ENCODE peak calls at places on chromosomes 1 and 21, in four cellular contexts. N, P, D and Z are unnamed samples.

GRCh38 chr1:241424480-241424971 is 67.5 kb upstream of the RGS7 start:
- DNase-seq in D (no peak), N (no peak), P (no peak), Z (no peak)

GRCh38 chr1:236235116-236235515 is 46.6 kb downstream of the ERO1B start:
- DNase-seq in P (no peak), N (no peak), D (no peak), Z (no peak)

GRCh38 chr1:111228748-111229126 is 1.2 kb downstream of the CHI3L2 start:
- DNase-seq in D (no peak), P (no peak), N (no peak), Z (no peak)

GRCh38 chr1:16083486-16083885 is 10.0 kb upstream of the FAM131C start:
- DNase-seq in N (no peak), D (no peak), P (no peak), Z (no peak)

GRCh38 chr21:17779486-17779885 is 39.7 kb downstream of the C21orf91 start:
- DNase-seq in N (no peak), P (no peak), D (no peak), Z (no peak)

GRCh38 chr1:1877852-1878436 is 12.9 kb downstream of the GNB1 start:
- DNase-seq in N (no peak), D (no peak), P (no peak), Z (no peak)

GRCh38 chr1:112686835-112687234 is 12.4 kb downstream of the MOV10 start:
- DNase-seq in N (no peak), P (no peak), D (no peak), Z (no peak)

GRCh38 chr21:32795376-32795775 is 23.8 kb upstream of the PAXBP1 start:
- DNase-seq in N (no peak), D (no peak), P (no peak), Z (no peak)

GRCh38 chr1:76381450-76382108 is 307.0 kb downstream of the ST6GALNAC3 start:
- DNase-seq in D (no peak), P (peak), N (no peak), Z (no peak)

GRCh38 chr1:111227875-111228747 is 598 bp downstream of the CHI3L2 start:
- DNase-seq in P (peak), D (no peak), N (peak), Z (peak)

GRCh38 chr21:33840771-33841170 is 74.8 kb downstream of the ATP5PO start:
- DNase-seq in P (no peak), D (no peak), N (no peak), Z (no peak)

GRCh38 chr1:229669333-229669732 is 43.3 kb downstream of the URB2 start:
- DNase-seq in N (no peak), D (no peak), P (no peak), Z (peak)

GRCh38 chr1:183812686-183813569 is 8.0 kb downstream of the RGL1 start:
- DNase-seq in P (no peak), D (no peak), N (no peak), Z (peak)

GRCh38 chr1:247453256-247453655 is 4.6 kb downstream of the OR2B11 start:
- DNase-seq in P (no peak), D (no peak), N (no peak), Z (no peak)

GRCh38 chr1:188170446-188170845 is 1341.7 kb downstream of the PLA2G4A start:
- DNase-seq in P (no peak), N (no peak), D (no peak), Z (no peak)

GRCh38 chr1:206744683-206745082 is 25.9 kb upstream of the IL19 start:
- DNase-seq in P (no peak), D (peak), N (no peak), Z (no peak)
- H3K27ac ChIP-seq in P (no peak), D (no peak), N (no peak), Z (no peak)

GRCh38 chr1:87989346-87989745 is 660.7 kb downstream of the LMO4 start:
- DNase-seq in D (no peak), N (no peak), P (no peak), Z (no peak)
- TF ChIP-seq CTCF in D (no peak), N (no peak), P (no peak), Z (no peak)

DNA sequence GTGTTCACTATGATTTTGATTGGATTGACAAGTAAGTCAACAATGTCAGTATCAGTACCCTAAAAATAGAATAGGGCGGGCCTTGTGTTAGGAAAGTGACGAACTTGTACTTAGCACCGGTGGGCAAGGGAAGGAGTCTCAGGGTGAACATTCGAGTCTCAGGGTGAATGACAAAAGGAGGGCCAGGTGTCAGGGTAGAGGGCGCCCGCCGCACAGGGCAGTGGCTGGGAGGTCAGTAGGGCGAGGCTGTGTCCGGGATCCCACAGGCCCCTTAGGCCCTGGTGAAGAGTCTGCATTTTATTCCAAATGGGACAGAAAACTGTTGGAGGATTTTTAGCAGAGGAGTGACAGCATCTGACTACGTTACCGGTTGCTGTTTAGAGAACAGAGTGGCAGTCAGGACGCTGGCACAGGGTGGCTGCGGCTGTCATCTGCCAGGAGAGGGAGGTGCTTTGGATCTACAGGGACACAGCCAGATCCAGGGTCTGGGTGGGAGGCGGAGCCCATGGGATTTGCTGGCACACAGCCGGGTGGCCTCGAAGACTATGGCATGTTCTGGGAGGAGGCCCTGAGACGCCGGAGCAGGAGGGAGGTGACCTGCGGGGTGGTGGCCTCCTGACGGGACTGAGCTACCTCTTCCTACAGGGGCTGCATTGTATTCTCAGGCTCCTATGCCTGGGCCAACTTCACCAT is 11.0 kb downstream of the AGTRAP start:
- DNase-seq in P (no peak), D (no peak), N (no peak), Z (no peak)
- H3K27ac ChIP-seq in P (no peak), D (no peak), N (no peak), Z (no peak)

GRCh38 chr1:205749826-205750682 is at the start of gene NUCKS1:
- DNase-seq in N (peak), P (peak), D (peak), Z (peak)
- TF ChIP-seq CTCF in N (no peak), P (no peak), D (peak), Z (peak)

DNA sequence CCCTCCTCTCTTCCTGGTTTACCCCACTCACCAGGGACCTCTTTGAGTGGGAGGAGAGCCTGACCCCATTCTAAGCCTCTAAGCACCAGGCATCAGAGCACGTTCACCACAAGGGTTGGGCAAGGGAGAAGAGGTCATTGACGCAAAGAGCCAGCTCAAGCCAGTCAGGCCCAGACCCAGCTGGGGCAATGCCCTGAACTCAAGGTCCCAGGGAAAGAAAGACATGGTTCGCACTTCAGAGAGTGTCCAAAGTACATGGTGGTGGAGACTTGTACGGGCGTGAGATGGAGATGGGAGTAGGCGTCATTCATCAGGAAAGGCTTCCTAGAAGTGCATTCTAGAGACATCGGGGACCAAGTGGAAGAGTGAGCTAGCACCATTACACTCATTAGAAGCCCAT is 7.2 kb downstream of the PKP1 start:
- DNase-seq in N (no peak), P (no peak), D (no peak), Z (no peak)
- H3K27ac ChIP-seq in N (no peak), P (no peak), D (no peak), Z (no peak)